ENCODE peak calls at places on chromosomes 16 and 17, in five cellular contexts. M, S, H, L and G are unnamed samples.

GRCh38 chr17:77885678-77886386 is 72.7 kb upstream of the TNRC6C start:
- DNase-seq in M (no peak), S (no peak), H (no peak), L (no peak), G (no peak)

GRCh38 chr17:3976675-3977171 is 12.5 kb upstream of the ATP2A3 start:
- DNase-seq in M (no peak), S (peak), H (peak), L (peak), G (no peak)

GRCh38 chr17:8420041-8420934 is 15.4 kb upstream of the NDEL1 start:
- DNase-seq in M (no peak), S (peak), H (peak), L (peak), G (no peak)

GRCh38 chr17:39634384-39634871 is 2.5 kb upstream of the STARD3 start:
- DNase-seq in M (no peak), S (no peak), H (no peak), L (no peak), G (no peak)

GRCh38 chr17:13562271-13562800 is 39.4 kb downstream of the HS3ST3A1 start:
- DNase-seq in M (no peak), S (no peak), H (no peak), L (no peak), G (no peak)

GRCh38 chr16:9016824-9017223 is 53.1 kb upstream of the USP7 start:
- DNase-seq in M (no peak), S (no peak), H (no peak), L (no peak), G (no peak)

GRCh38 chr17:16989953-16990860 is 18.3 kb upstream of the TNFRSF13B start:
- DNase-seq in M (no peak), S (no peak), H (no peak), L (no peak), G (no peak)

GRCh38 chr17:17134952-17135340 is 71.2 kb downstream of the PLD6 start:
- DNase-seq in M (no peak), S (no peak), H (peak), L (no peak), G (no peak)

GRCh38 chr16:27819356-27819755 is 244.2 kb downstream of the GSG1L start:
- DNase-seq in M (no peak), S (no peak), H (no peak), L (peak), G (no peak)

GRCh38 chr17:42284020-42284369 is 4.3 kb upstream of the STAT5A start:
- DNase-seq in M (no peak), S (no peak), H (no peak), L (no peak), G (no peak)

GRCh38 chr17:58703137-58703846 is 10.9 kb downstream of the RAD51C start:
- DNase-seq in M (no peak), S (no peak), H (no peak), L (no peak), G (no peak)

GRCh38 chr17:80025796-80026195 is 9.9 kb downstream of the TBC1D16 start:
- DNase-seq in M (no peak), S (no peak), H (no peak), L (no peak), G (no peak)

GRCh38 chr17:18187226-18187625 is 3.6 kb downstream of the ALKBH5 start:
- DNase-seq in M (no peak), S (no peak), H (no peak), L (no peak), G (no peak)

GRCh38 chr17:68103148-68103547 is 67.6 kb downstream of the KPNA2 start:
- DNase-seq in M (no peak), S (no peak), H (no peak), L (no peak), G (no peak)

GRCh38 chr17:34644941-34645550 is 65.7 kb downstream of the TMEM132E start:
- DNase-seq in M (no peak), S (no peak), H (no peak), L (no peak), G (no peak)

GRCh38 chr17:38599398-38599856 is 6.3 kb downstream of the SRCIN1 start:
- DNase-seq in M (no peak), S (no peak), H (no peak), L (no peak), G (no peak)

GRCh38 chr17:65182233-65182632 is 45.1 kb downstream of the RGS9 start:
- DNase-seq in M (peak), S (no peak), H (no peak), L (no peak), G (no peak)

GRCh38 chr16:88462396-88462795 is 9.3 kb downstream of the ZFPM1 start:
- DNase-seq in M (no peak), S (no peak), H (no peak), L (no peak), G (no peak)

GRCh38 chr16:8712589-8713361 is 38.4 kb downstream of the ABAT start:
- DNase-seq in M (no peak), S (no peak), H (no peak), L (no peak), G (no peak)

GRCh38 chr17:36602924-36603384 is 1.6 kb downstream of the MRM1 start:
- DNase-seq in M (peak), S (peak), H (no peak), L (peak), G (no peak)

GRCh38 chr17:13329421-13329820 is 272.3 kb downstream of the HS3ST3A1 start:
- DNase-seq in M (no peak), S (no peak), H (no peak), L (no peak), G (no peak)

GRCh38 chr17:1931759-1932579 is 93.2 kb downstream of the RTN4RL1 start:
- DNase-seq in M (no peak), S (no peak), H (peak), L (no peak), G (no peak)

GRCh38 chr16:73048292-73049050 is 543 bp upstream of the ZFHX3 start:
- DNase-seq in M (no peak), S (peak), H (peak), L (peak), G (no peak)

GRCh38 chr16:23156946-23157460 is 7.8 kb upstream of the USP31 start:
- DNase-seq in M (no peak), S (no peak), H (no peak), L (no peak), G (no peak)

GRCh38 chr17:41717408-41718286 is 5.5 kb downstream of the GAST start:
- DNase-seq in M (no peak), S (no peak), H (no peak), L (no peak), G (no peak)

GRCh38 chr16:66925322-66925840 is at the start of gene RRAD:
- DNase-seq in M (no peak), S (peak), H (peak), L (no peak), G (no peak)

GRCh38 chr16:47884131-47884725 is 271.6 kb downstream of the ABCC12 start:
- DNase-seq in M (no peak), S (no peak), H (no peak), L (no peak), G (no peak)

GRCh38 chr16:21104124-21104860 is 46.4 kb downstream of the DNAH3 start:
- DNase-seq in M (no peak), S (no peak), H (no peak), L (no peak), G (no peak)

GRCh38 chr17:73956595-73957465 is 246.6 kb upstream of the RPL38 start:
- DNase-seq in M (no peak), S (no peak), H (peak), L (peak), G (no peak)

GRCh38 chr17:27471321-27472269 is 15.3 kb downstream of the KSR1 start:
- DNase-seq in M (peak), S (no peak), H (no peak), L (peak), G (no peak)

GRCh38 chr16:7148606-7149005 is 184.0 kb upstream of the RBFOX1 start:
- DNase-seq in M (no peak), S (no peak), H (no peak), L (no peak), G (no peak)

GRCh38 chr16:16871196-16871595 is 492.3 kb downstream of the NPIPA7 start:
- DNase-seq in M (no peak), S (no peak), H (no peak), L (no peak), G (no peak)

GRCh38 chr17:63773272-63774140 is at the start of gene CCDC47:
- DNase-seq in M (peak), S (peak), H (peak), L (peak), G (peak)

GRCh38 chr16:17384473-17384872 is 86.3 kb downstream of the XYLT1 start:
- DNase-seq in M (no peak), S (no peak), H (no peak), L (no peak), G (no peak)

GRCh38 chr17:72477529-72477928 is 356.7 kb downstream of the SOX9 start:
- DNase-seq in M (no peak), S (no peak), H (no peak), L (no peak), G (no peak)

GRCh38 chr16:80997139-80997798 is 9.4 kb downstream of the CMC2 start:
- DNase-seq in M (peak), S (no peak), H (no peak), L (no peak), G (no peak)

GRCh38 chr16:69314534-69314933 is 3.4 kb downstream of the VPS4A start:
- DNase-seq in M (no peak), S (no peak), H (no peak), L (no peak), G (no peak)

GRCh38 chr16:82361885-82362284 is 191.9 kb upstream of the MPHOSPH6 start:
- DNase-seq in M (no peak), S (no peak), H (no peak), L (no peak), G (peak)
- H3K27ac ChIP-seq in M (no peak), S (no peak), H (no peak), L (no peak), G (no peak)

GRCh38 chr16:14015461-14015860 is 55.7 kb upstream of the MRTFB start:
- DNase-seq in M (no peak), S (no peak), H (no peak), L (no peak), G (no peak)

GRCh38 chr16:14015017-14015416 is 56.1 kb upstream of the MRTFB start:
- DNase-seq in M (no peak), S (no peak), H (no peak), L (no peak), G (no peak)

GRCh38 chr16:14014284-14014625 is 56.9 kb upstream of the MRTFB start:
- DNase-seq in M (no peak), S (no peak), H (no peak), L (no peak), G (no peak)

GRCh38 chr16:14013571-14014283 is 57.4 kb upstream of the MRTFB start:
- DNase-seq in M (no peak), S (peak), H (no peak), L (no peak), G (no peak)

DNA sequence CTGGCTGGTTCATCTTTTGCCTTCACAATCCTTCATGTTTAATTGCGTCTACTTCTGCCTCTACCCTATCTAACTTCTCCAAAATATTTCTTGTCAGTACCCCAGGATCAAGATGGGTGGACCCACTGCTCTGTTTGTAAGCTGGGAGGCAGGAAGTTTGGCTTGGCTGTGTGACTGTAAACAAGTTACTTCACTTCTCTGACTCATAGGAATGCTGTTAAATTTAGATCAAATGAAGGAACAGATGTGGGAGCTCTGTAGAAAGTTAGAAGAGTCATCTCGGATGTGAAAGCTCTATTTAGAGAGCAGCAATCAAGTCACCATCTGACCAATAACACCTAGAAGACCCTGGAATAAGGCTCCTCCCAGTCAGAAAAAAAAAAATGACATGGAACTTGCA is 55.2 kb upstream of the MRTFB start:
- DNase-seq in M (no peak), S (peak), H (no peak), L (no peak), G (no peak)
- H3K4me3 ChIP-seq in M (no peak), S (peak), H (peak), L (peak), G (no peak)

GRCh38 chr17:61250335-61250890 is 149.2 kb upstream of the TBX2 start:
- DNase-seq in M (no peak), S (no peak), H (no peak), L (no peak), G (no peak)
- H3K27ac ChIP-seq in M (no peak), S (peak), H (peak), L (peak), G (peak)

GRCh38 chr16:53769185-53769584 is 65.2 kb downstream of the FTO start:
- DNase-seq in M (no peak), S (no peak), H (no peak), L (no peak), G (no peak)
- H3K4me3 ChIP-seq in M (no peak), S (no peak), H (no peak), L (no peak), G (no peak)

GRCh38 chr16:79055251-79055972 is 545.1 kb downstream of the MAF start:
- DNase-seq in M (no peak), S (no peak), H (no peak), L (no peak), G (peak)
- H3K27ac ChIP-seq in M (no peak), S (no peak), H (no peak), L (no peak), G (no peak)

GRCh38 chr17:76023900-76024237 is 3.2 kb downstream of the EVPL start:
- DNase-seq in M (no peak), S (no peak), H (no peak), L (no peak), G (no peak)

GRCh38 chr17:76025294-76025693 is 1.8 kb downstream of the EVPL start:
- DNase-seq in M (no peak), S (no peak), H (no peak), L (no peak), G (no peak)

GRCh38 chr17:76026714-76027158 is 370 bp downstream of the EVPL start:
- DNase-seq in M (no peak), S (no peak), H (no peak), L (peak), G (no peak)

GRCh38 chr17:76024353-76024752 is 2.8 kb downstream of the EVPL start:
- DNase-seq in M (no peak), S (no peak), H (no peak), L (no peak), G (no peak)

GRCh38 chr17:76027159-76027839 is at the start of gene EVPL:
- DNase-seq in M (no peak), S (no peak), H (no peak), L (peak), G (no peak)
- H3K4me3 ChIP-seq in M (no peak), S (no peak), H (no peak), L (peak), G (peak)